ENCODE peak calls at places on chromosomes 11 and 22, in ten cellular contexts. I is brain microvascular endothelial cell, L is body of pancreas, T is cardiac muscle cell, H is foreskin fibroblast, M is ascending aorta, E is upper lobe of left lung, W is PC-3, R is H9, C is GM13977. Z is an unnamed sample.

GRCh38 chr22:29479417-29480261 is at the start of gene NEFH:
- DNase-seq in I (no peak), L (no peak), T (peak; percentile 21), H (no peak), M (no peak), E (no peak), W (no peak), R (peak; percentile 47), C (no peak), Z (no peak)

GRCh38 chr11:91265946-91266345 is 958.7 kb upstream of the FAT3 start:
- DNase-seq in I (no peak), L (no peak), T (no peak), H (no peak), M (no peak), E (no peak), W (peak; percentile 70), R (no peak), C (no peak), Z (no peak)

GRCh38 chr22:42695294-42695693 is 25.4 kb downstream of the A4GALT start:
- DNase-seq in I (no peak), L (no peak), T (no peak), H (no peak), M (no peak), E (no peak), W (no peak), R (no peak), C (no peak), Z (no peak)

GRCh38 chr11:131033151-131033651 is 116.9 kb upstream of the SNX19 start:
- DNase-seq in I (peak; percentile 97), L (no peak), T (no peak), H (peak; percentile 90), M (no peak), E (no peak), W (peak; percentile 96), R (peak; percentile 69), C (no peak), Z (no peak)

GRCh38 chr11:57203359-57203758 is 21.6 kb downstream of the LRRC55 start:
- DNase-seq in I (no peak), L (peak; percentile 26), T (no peak), H (peak; percentile 40), M (no peak), E (no peak), W (no peak), R (no peak), C (no peak), Z (no peak)

GRCh38 chr11:33116535-33116934 is 44.7 kb downstream of the CSTF3 start:
- DNase-seq in I (no peak), L (no peak), T (no peak), H (no peak), M (no peak), E (no peak), W (peak; percentile 79), R (no peak), C (no peak), Z (no peak)

GRCh38 chr22:38034278-38034882 is 22.8 kb upstream of the PICK1 start:
- DNase-seq in I (peak; percentile 91), L (peak; percentile 38), T (peak; percentile 43), H (peak; percentile 96), M (no peak), E (peak; percentile 75), W (peak; percentile 74), R (peak; percentile 87), C (no peak), Z (no peak)

GRCh38 chr11:19605500-19606371 is 106.9 kb upstream of the NAV2 start:
- DNase-seq in I (no peak), L (no peak), T (no peak), H (peak; percentile 87), M (no peak), E (no peak), W (no peak), R (no peak), C (no peak), Z (no peak)

GRCh38 chr22:29700949-29701927 is 18.6 kb upstream of the CABP7 start:
- DNase-seq in I (no peak), L (no peak), T (peak; percentile 55), H (peak; percentile 55), M (no peak), E (no peak), W (peak; percentile 94), R (peak; percentile 72), C (peak; percentile 60), Z (no peak)

DNA sequence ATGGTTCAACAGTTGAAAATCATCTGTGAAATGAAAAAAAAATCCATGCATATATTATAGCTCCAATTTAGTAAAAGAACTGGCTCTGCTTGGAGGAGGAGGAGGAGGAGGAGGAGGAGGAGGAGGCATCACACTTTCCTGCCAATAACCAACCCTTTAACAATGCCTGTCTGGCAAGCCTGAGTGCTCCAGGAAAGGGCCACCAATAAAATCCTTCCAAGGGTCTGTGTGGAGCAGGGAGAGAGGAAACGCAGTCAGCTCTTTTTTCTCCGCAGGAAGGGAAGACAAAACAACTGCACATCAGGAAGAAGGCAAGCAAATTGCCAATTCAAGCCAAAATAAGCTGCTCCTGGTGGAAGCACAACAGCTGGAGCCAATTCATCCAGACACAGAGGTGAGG is 139.0 kb downstream of the KCNC1 start:
- DNase-seq in I (no peak), L (no peak), T (no peak), H (no peak), M (no peak), E (no peak), W (no peak), R (no peak), C (no peak), Z (no peak)
- TF ChIP-seq CTCF in I (no peak), L (no peak), T (no peak), H (no peak), M (no peak), E (no peak), W (no peak), R (no peak), C (no peak), Z (no peak)

GRCh38 chr22:24107668-24108067 is 73.6 kb upstream of the SUSD2 start:
- DNase-seq in I (peak; percentile 61), L (peak; percentile 39), T (no peak), H (peak; percentile 94), M (peak; percentile 38), E (no peak), W (peak; percentile 37), R (no peak), C (no peak), Z (no peak)

GRCh38 chr22:24105018-24105360 is 76.3 kb upstream of the SUSD2 start:
- DNase-seq in I (no peak), L (no peak), T (no peak), H (peak; percentile 71), M (no peak), E (no peak), W (no peak), R (no peak), C (no peak), Z (no peak)

GRCh38 chr22:24108073-24108472 is 73.2 kb upstream of the SUSD2 start:
- DNase-seq in I (no peak), L (no peak), T (no peak), H (no peak), M (no peak), E (no peak), W (no peak), R (peak; percentile 41), C (no peak), Z (no peak)

GRCh38 chr22:24105661-24106060 is 75.6 kb upstream of the SUSD2 start:
- DNase-seq in I (no peak), L (no peak), T (no peak), H (no peak), M (no peak), E (no peak), W (no peak), R (no peak), C (no peak), Z (no peak)

DNA sequence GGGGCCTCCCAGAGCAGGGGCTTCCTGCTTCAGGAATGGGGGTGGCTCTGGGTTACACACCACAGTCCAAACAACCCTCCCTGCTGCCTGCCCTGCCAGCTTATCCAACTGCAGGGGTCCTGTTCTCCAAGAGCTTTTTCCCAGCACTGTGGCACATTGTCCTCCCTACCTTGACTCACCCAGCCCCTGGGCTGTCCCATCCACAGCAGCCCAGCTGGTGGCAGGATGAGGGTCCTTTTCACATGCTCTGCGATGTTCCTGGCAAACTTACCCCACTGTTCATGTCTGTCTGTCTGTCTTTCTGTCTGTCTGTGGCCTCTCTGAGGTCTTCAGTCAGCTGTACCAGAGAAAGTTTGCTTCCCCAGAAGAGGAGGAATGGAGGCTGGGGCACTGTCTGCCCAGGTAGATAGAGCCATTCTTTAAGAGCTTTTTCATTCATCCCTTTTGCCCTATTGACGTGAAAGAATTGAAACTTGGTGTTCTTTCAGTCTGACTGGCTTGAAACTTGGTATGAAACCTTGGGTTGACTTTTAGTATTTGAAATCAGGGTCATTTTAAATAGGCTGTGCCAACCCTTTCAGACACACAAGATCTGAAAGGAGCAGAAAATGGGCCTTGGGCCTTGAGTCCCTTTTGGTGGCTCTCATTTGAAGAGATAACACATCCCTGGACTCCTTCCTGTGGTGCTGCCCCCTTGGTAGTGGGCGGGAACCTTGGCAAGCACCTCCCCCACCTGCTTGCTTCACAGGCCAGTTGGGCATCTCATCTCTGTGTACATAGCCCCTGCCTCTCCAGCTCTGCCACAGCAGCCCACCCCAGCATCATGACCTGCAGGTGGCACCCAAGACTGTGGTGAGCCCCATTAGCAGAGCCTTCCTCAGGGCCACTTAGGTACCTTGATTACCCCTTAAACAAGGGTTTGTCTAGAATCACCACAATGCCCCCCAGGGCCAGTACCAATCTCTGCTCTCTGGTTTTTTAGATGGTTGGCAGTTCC is 74.6 kb upstream of the SUSD2 start:
- DNase-seq in I (no peak), L (no peak), T (no peak), H (peak; percentile 21), M (no peak), E (no peak), W (no peak), R (peak; percentile 37), C (peak; percentile 44), Z (no peak)
- TF ChIP-seq CTCF in I (peak; percentile 31), L (peak; percentile 19), T (peak; percentile 6), H (peak; percentile 14), M (no peak), E (peak; percentile 12), W (peak; percentile 20), R (peak; percentile 29), C (peak; percentile 48), Z (no peak)

GRCh38 chr11:72483412-72484186 is 49.3 kb upstream of the CLPB start:
- DNase-seq in I (peak; percentile 49), L (no peak), T (no peak), H (peak; percentile 53), M (no peak), E (no peak), W (peak; percentile 55), R (no peak), C (no peak), Z (no peak)
- TF ChIP-seq CTCF in I (no peak), L (no peak), T (no peak), H (no peak), M (no peak), E (no peak), W (no peak), R (no peak), C (no peak), Z (no peak)

GRCh38 chr11:5380740-5381342 is 2.8 kb upstream of the OR51M1 start:
- DNase-seq in I (peak; percentile 63), L (peak; percentile 44), T (peak; percentile 81), H (peak; percentile 82), M (no peak), E (no peak), W (peak; percentile 65), R (peak; percentile 76), C (peak; percentile 50), Z (no peak)
- TF ChIP-seq CTCF in I (peak; percentile 88), L (peak; percentile 40), T (peak; percentile 75), H (peak; percentile 81), M (peak; percentile 19), E (peak; percentile 36), W (peak; percentile 78), R (peak; percentile 88), C (peak; percentile 75), Z (peak; percentile 84)